ENCODE peak calls at places on chromosomes 7 and 10, in ten cellular contexts. One of them, this sample, is unnamed.

GRCh38 chr7:43625453-43625852 is 42.5 kb downstream of the STK17A start:
- DNase-seq in aorta: no peak
- DNase-seq in NCI-H446: no peak
- DNase-seq in mesenteric fat pad: no peak
- DNase-seq in foreskin fibroblast: no peak
- DNase-seq in posterior vena cava: no peak
- DNase-seq in SK-N-DZ: no peak
- DNase-seq in astrocyte: no peak
- DNase-seq in A549: no peak
- DNase-seq in H4: no peak
- DNase-seq in this sample: no peak

GRCh38 chr10:78287618-78288017 is 254.0 kb downstream of the RPS24 start:
- DNase-seq in H4: no peak
- DNase-seq in NCI-H446: no peak
- DNase-seq in aorta: no peak
- DNase-seq in posterior vena cava: no peak
- DNase-seq in astrocyte: no peak
- DNase-seq in foreskin fibroblast: no peak
- DNase-seq in mesenteric fat pad: no peak
- DNase-seq in A549: no peak
- DNase-seq in SK-N-DZ: no peak
- DNase-seq in this sample: no peak

GRCh38 chr10:130138479-130138866 is 2.3 kb downstream of the GLRX3 start:
- DNase-seq in SK-N-DZ: no peak
- DNase-seq in mesenteric fat pad: no peak
- DNase-seq in A549: peak; percentile 85
- DNase-seq in foreskin fibroblast: peak; percentile 45
- DNase-seq in astrocyte: peak; percentile 50
- DNase-seq in aorta: no peak
- DNase-seq in H4: peak; percentile 47
- DNase-seq in posterior vena cava: no peak
- DNase-seq in NCI-H446: no peak
- DNase-seq in this sample: no peak

GRCh38 chr10:100697070-100697469 is 48.3 kb upstream of the PAX2 start:
- DNase-seq in mesenteric fat pad: no peak
- DNase-seq in A549: peak; percentile 58
- DNase-seq in H4: peak; percentile 50
- DNase-seq in NCI-H446: no peak
- DNase-seq in astrocyte: peak; percentile 44
- DNase-seq in SK-N-DZ: no peak
- DNase-seq in posterior vena cava: no peak
- DNase-seq in aorta: no peak
- DNase-seq in foreskin fibroblast: peak; percentile 39
- DNase-seq in this sample: no peak

GRCh38 chr7:105802611-105803520 is 73.5 kb downstream of the ATXN7L1 start:
- DNase-seq in NCI-H446: no peak
- DNase-seq in aorta: no peak
- DNase-seq in SK-N-DZ: no peak
- DNase-seq in H4: no peak
- DNase-seq in A549: no peak
- DNase-seq in posterior vena cava: no peak
- DNase-seq in mesenteric fat pad: no peak
- DNase-seq in astrocyte: no peak
- DNase-seq in foreskin fibroblast: no peak
- DNase-seq in this sample: peak; percentile 35

GRCh38 chr7:73387221-73387828 is 46.3 kb upstream of the FZD9 start:
- DNase-seq in NCI-H446: no peak
- DNase-seq in posterior vena cava: no peak
- DNase-seq in astrocyte: no peak
- DNase-seq in aorta: no peak
- DNase-seq in SK-N-DZ: no peak
- DNase-seq in mesenteric fat pad: no peak
- DNase-seq in foreskin fibroblast: no peak
- DNase-seq in A549: no peak
- DNase-seq in H4: no peak
- DNase-seq in this sample: no peak

GRCh38 chr10:86711237-86711956 is 43.1 kb downstream of the LDB3 start:
- DNase-seq in foreskin fibroblast: peak; percentile 88
- DNase-seq in aorta: peak; percentile 96
- DNase-seq in SK-N-DZ: peak; percentile 88
- DNase-seq in astrocyte: peak; percentile 72
- DNase-seq in NCI-H446: no peak
- DNase-seq in A549: peak; percentile 88
- DNase-seq in H4: peak; percentile 74
- DNase-seq in posterior vena cava: peak; percentile 96
- DNase-seq in mesenteric fat pad: peak; percentile 95
- DNase-seq in this sample: peak; percentile 93

GRCh38 chr7:132001166-132001565 is 444.7 kb upstream of the PODXL start:
- DNase-seq in aorta: no peak
- DNase-seq in NCI-H446: no peak
- DNase-seq in H4: no peak
- DNase-seq in posterior vena cava: no peak
- DNase-seq in astrocyte: no peak
- DNase-seq in SK-N-DZ: peak; percentile 86
- DNase-seq in foreskin fibroblast: no peak
- DNase-seq in mesenteric fat pad: no peak
- DNase-seq in A549: no peak
- DNase-seq in this sample: no peak

GRCh38 chr10:69481280-69481679 is 30.0 kb downstream of the TSPAN15 start:
- DNase-seq in H4: no peak
- DNase-seq in A549: no peak
- DNase-seq in aorta: no peak
- DNase-seq in foreskin fibroblast: no peak
- DNase-seq in NCI-H446: no peak
- DNase-seq in astrocyte: no peak
- DNase-seq in mesenteric fat pad: no peak
- DNase-seq in posterior vena cava: no peak
- DNase-seq in SK-N-DZ: no peak
- DNase-seq in this sample: no peak

GRCh38 chr10:76202777-76203176 is 771.4 kb downstream of the LRMDA start:
- DNase-seq in SK-N-DZ: no peak
- DNase-seq in A549: no peak
- DNase-seq in aorta: no peak
- DNase-seq in posterior vena cava: no peak
- DNase-seq in H4: no peak
- DNase-seq in NCI-H446: no peak
- DNase-seq in foreskin fibroblast: peak; percentile 55
- DNase-seq in mesenteric fat pad: no peak
- DNase-seq in astrocyte: peak; percentile 74
- DNase-seq in this sample: no peak

GRCh38 chr7:90804370-90804769 is 208.2 kb downstream of the CDK14 start:
- DNase-seq in H4: no peak
- DNase-seq in posterior vena cava: no peak
- DNase-seq in aorta: no peak
- DNase-seq in A549: no peak
- DNase-seq in SK-N-DZ: no peak
- DNase-seq in mesenteric fat pad: no peak
- DNase-seq in foreskin fibroblast: no peak
- DNase-seq in NCI-H446: no peak
- DNase-seq in astrocyte: peak; percentile 70
- DNase-seq in this sample: no peak

GRCh38 chr7:80827238-80827633 is 91.6 kb downstream of the SEMA3C start:
- DNase-seq in foreskin fibroblast: no peak
- DNase-seq in SK-N-DZ: no peak
- DNase-seq in posterior vena cava: no peak
- DNase-seq in NCI-H446: peak; percentile 24
- DNase-seq in H4: no peak
- DNase-seq in astrocyte: no peak
- DNase-seq in mesenteric fat pad: no peak
- DNase-seq in aorta: no peak
- DNase-seq in A549: no peak
- DNase-seq in this sample: no peak

GRCh38 chr10:132798876-132799275 is 12.9 kb upstream of the NKX6-2 start:
- DNase-seq in aorta: peak; percentile 73
- DNase-seq in A549: no peak
- DNase-seq in H4: no peak
- DNase-seq in astrocyte: no peak
- DNase-seq in posterior vena cava: no peak
- DNase-seq in SK-N-DZ: no peak
- DNase-seq in foreskin fibroblast: no peak
- DNase-seq in mesenteric fat pad: no peak
- DNase-seq in NCI-H446: no peak
- DNase-seq in this sample: no peak

GRCh38 chr7:99061001-99061779 is 82.7 kb downstream of the SMURF1 start:
- DNase-seq in aorta: no peak
- DNase-seq in mesenteric fat pad: no peak
- DNase-seq in NCI-H446: no peak
- DNase-seq in astrocyte: no peak
- DNase-seq in posterior vena cava: no peak
- DNase-seq in A549: no peak
- DNase-seq in H4: no peak
- DNase-seq in SK-N-DZ: no peak
- DNase-seq in foreskin fibroblast: no peak
- DNase-seq in this sample: no peak

GRCh38 chr10:103193107-103193819 is at the start of gene NT5C2:
- DNase-seq in astrocyte: peak; percentile 49
- DNase-seq in H4: peak; percentile 57
- DNase-seq in NCI-H446: peak; percentile 69
- DNase-seq in SK-N-DZ: peak; percentile 58
- DNase-seq in mesenteric fat pad: peak; percentile 96
- DNase-seq in foreskin fibroblast: peak; percentile 79
- DNase-seq in posterior vena cava: peak; percentile 95
- DNase-seq in A549: peak; percentile 46
- DNase-seq in aorta: peak; percentile 95
- DNase-seq in this sample: peak; percentile 84

GRCh38 chr7:148672041-148672440 is 26.7 kb upstream of the CUL1 start:
- DNase-seq in A549: no peak
- DNase-seq in astrocyte: no peak
- DNase-seq in foreskin fibroblast: no peak
- DNase-seq in mesenteric fat pad: no peak
- DNase-seq in H4: no peak
- DNase-seq in posterior vena cava: no peak
- DNase-seq in aorta: no peak
- DNase-seq in SK-N-DZ: no peak
- DNase-seq in NCI-H446: no peak
- DNase-seq in this sample: no peak

GRCh38 chr7:122255454-122255853 is 49.1 kb downstream of the FEZF1 start:
- DNase-seq in A549: no peak
- DNase-seq in NCI-H446: no peak
- DNase-seq in mesenteric fat pad: no peak
- DNase-seq in astrocyte: no peak
- DNase-seq in foreskin fibroblast: no peak
- DNase-seq in H4: no peak
- DNase-seq in posterior vena cava: no peak
- DNase-seq in aorta: no peak
- DNase-seq in SK-N-DZ: no peak
- DNase-seq in this sample: no peak

GRCh38 chr10:113087082-113088029 is 137.3 kb downstream of the TCF7L2 start:
- DNase-seq in A549: peak; percentile 97
- DNase-seq in mesenteric fat pad: peak; percentile 82
- DNase-seq in astrocyte: peak; percentile 100
- DNase-seq in foreskin fibroblast: peak; percentile 99
- DNase-seq in H4: peak; percentile 98
- DNase-seq in SK-N-DZ: no peak
- DNase-seq in aorta: peak; percentile 80
- DNase-seq in posterior vena cava: peak; percentile 85
- DNase-seq in NCI-H446: no peak
- DNase-seq in this sample: peak; percentile 84

GRCh38 chr10:76333801-76334200 is 902.4 kb downstream of the LRMDA start:
- DNase-seq in A549: no peak
- DNase-seq in aorta: no peak
- DNase-seq in mesenteric fat pad: no peak
- DNase-seq in astrocyte: no peak
- DNase-seq in H4: no peak
- DNase-seq in posterior vena cava: no peak
- DNase-seq in foreskin fibroblast: no peak
- DNase-seq in SK-N-DZ: no peak
- DNase-seq in NCI-H446: peak; percentile 56
- DNase-seq in this sample: no peak

GRCh38 chr10:120455606-120456005 is 1.4 kb upstream of the PLPP4 start:
- DNase-seq in A549: no peak
- DNase-seq in posterior vena cava: no peak
- DNase-seq in foreskin fibroblast: no peak
- DNase-seq in aorta: no peak
- DNase-seq in SK-N-DZ: no peak
- DNase-seq in astrocyte: no peak
- DNase-seq in NCI-H446: no peak
- DNase-seq in H4: no peak
- DNase-seq in mesenteric fat pad: no peak
- DNase-seq in this sample: no peak

GRCh38 chr7:109476409-109476808 is 906.7 kb downstream of the DNAJB9 start:
- DNase-seq in foreskin fibroblast: no peak
- DNase-seq in posterior vena cava: no peak
- DNase-seq in NCI-H446: no peak
- DNase-seq in A549: no peak
- DNase-seq in aorta: no peak
- DNase-seq in mesenteric fat pad: no peak
- DNase-seq in H4: no peak
- DNase-seq in astrocyte: no peak
- DNase-seq in SK-N-DZ: no peak
- DNase-seq in this sample: no peak

GRCh38 chr10:86443936-86444335 is 77.3 kb upstream of the GRID1 start:
- DNase-seq in aorta: no peak
- DNase-seq in NCI-H446: no peak
- DNase-seq in posterior vena cava: no peak
- DNase-seq in A549: no peak
- DNase-seq in foreskin fibroblast: no peak
- DNase-seq in SK-N-DZ: no peak
- DNase-seq in H4: no peak
- DNase-seq in mesenteric fat pad: no peak
- DNase-seq in astrocyte: peak; percentile 77
- DNase-seq in this sample: no peak

This sample was measured in coronary artery.